ENCODE peak calls at places on chromosomes 4 and X, in four cellular contexts. V is prostate gland, L is GM12878, U is tibial nerve. F is an unnamed sample.
A peak's percentile ranks its signal among the peaks of the same experiment; 100 is the strongest.

GRCh38 chr4:113760094-113760851 is 1.3 kb downstream of the CAMK2D start:
- DNase-seq in V (peak; percentile 19), L (no peak), U (peak; percentile 50), F (peak; percentile 56)

GRCh38 chr4:40333921-40334352 is 1.2 kb upstream of the CHRNA9 start:
- DNase-seq in V (no peak), L (no peak), U (no peak), F (peak; percentile 12)

GRCh38 chr4:110869114-110869513 is 246.2 kb upstream of the PITX2 start:
- DNase-seq in V (no peak), L (no peak), U (no peak), F (no peak)

GRCh38 chrX:150062292-150063137 is 124.2 kb upstream of the EOLA2 start:
- DNase-seq in V (no peak), L (no peak), U (peak; percentile 20), F (peak; percentile 82)

GRCh38 chr4:119671205-119671604 is 42.6 kb upstream of the PDE5A start:
- DNase-seq in V (no peak), L (no peak), U (no peak), F (no peak)

GRCh38 chrX:9434151-9434550 is 30.7 kb upstream of the TBL1X start:
- DNase-seq in V (no peak), L (no peak), U (no peak), F (no peak)

GRCh38 chr4:75289843-75290616 is 224.2 kb downstream of the RCHY1 start:
- DNase-seq in V (peak; percentile 60), L (peak; percentile 23), U (no peak), F (no peak)

GRCh38 chr4:116925900-116926457 is 159.4 kb downstream of the TRAM1L1 start:
- DNase-seq in V (no peak), L (no peak), U (no peak), F (peak; percentile 9)

GRCh38 chr4:121655320-121656268 is 41.2 kb downstream of the ANXA5 start:
- DNase-seq in V (no peak), L (no peak), U (no peak), F (no peak)
- H3K27ac ChIP-seq in V (no peak overlapping the region), L (no peak overlapping the region), U (no peak overlapping the region), F (no peak overlapping the region)

DNA sequence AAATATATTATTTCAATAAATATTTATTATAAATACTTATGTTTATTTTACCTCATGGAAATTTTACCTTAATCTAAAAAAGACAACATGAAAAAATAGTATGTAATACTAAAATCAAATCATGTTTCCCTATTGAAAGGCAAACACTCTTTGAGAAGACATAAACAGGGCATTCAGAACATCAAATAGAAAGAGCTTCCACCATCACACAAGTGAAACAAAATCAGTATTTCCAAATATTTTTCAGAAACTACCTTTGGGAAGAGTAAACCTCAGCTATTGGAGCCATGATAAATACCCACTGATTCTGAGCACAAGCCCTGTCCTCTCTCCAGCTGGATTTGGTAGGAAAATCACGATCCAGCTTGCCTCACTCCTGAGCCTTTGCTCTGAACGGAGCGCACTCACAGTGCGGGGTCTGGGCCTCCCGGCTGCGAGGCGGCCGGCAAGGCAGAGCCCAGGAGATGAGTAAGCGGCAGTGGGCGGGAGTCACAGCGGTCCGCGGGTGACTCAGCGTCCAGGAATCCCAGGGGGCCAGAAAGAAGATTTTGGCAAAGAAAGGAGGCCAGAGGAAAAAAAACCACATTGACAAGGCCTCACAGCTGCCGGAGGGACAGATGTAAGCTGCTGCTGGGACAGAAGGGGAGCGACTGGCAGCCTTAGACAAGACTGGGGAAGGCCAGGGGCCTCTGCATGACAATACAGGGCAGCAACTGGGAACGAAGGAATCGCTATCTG is 14.7 kb upstream of the ANXA5 start:
- DNase-seq in V (peak; percentile 28), L (no peak), U (peak; percentile 77), F (peak; percentile 77)
- H3K4me3 ChIP-seq in V (no peak overlapping the region), L (peak overlapping the region; percentile 54), U (peak overlapping the region; percentile 37), F (peak overlapping the region; percentile 22)

DNA sequence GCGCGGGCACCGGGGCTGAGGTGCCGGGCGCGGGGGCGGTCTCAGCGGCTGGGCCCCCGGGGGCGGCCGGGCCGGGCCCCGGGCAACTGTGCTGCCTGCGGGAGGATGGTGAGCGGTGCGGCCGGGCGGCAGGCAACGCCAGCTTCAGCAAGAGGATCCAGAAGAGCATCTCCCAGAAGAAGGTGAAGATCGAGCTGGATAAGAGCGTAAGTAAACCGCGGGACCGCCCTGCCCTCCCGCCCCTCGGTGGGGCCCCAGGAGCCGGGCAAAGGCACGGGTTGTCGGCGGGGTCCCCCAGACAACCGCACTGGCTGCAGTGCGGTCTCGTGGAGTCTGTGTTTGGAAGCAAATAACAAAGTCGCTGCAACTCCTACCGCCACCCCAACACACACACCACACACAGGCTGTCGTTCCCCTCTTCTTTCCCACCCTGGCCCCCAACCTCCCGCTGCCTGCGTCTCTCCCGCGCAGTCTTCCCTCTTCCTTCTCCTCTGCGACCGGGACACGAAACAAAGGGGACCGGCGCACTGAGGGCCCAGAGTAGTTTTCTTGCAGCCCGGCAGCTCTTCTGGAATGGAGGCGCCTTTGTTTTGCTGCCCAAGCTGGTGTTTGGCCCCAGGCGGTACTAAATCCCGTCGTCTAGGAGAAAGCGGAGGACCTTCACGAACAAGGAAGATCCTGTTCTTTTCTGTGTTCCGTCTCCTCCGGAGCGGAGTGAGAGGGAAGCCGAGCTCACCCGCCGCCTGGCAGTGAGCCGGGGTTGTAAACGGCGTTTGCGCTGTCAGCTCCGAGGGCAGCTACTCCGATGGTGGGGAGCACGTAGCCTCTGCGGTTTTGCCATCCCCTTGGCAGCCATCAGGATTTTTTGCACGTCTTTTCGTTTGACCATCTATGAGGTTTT is 788 bp downstream of the SAP30 start:
- DNase-seq in V (peak; percentile 71), L (no peak), U (peak; percentile 43), F (peak; percentile 53)
- TF ChIP-seq POLR2A in V (peak; percentile 36), L (peak; percentile 28), U (no peak), F (peak; percentile 26)

GRCh38 chr4:91089194-91089593 is 962.0 kb downstream of the CCSER1 start:
- DNase-seq in V (no peak), L (no peak), U (no peak), F (no peak)
- H3K27ac ChIP-seq in V (no peak overlapping the region), L (no peak overlapping the region), U (no peak overlapping the region), F (no peak overlapping the region)